ENCODE peak calls at places on chromosome 3, in nine cellular contexts. L is BE2C, D is MG63, T is cardiac fibroblast, B is breast epithelium, S is LNCaP clone FGC, Q is fibroblast of the aortic adventitia, K is mammary epithelial cell, M is astrocyte. W is an unnamed sample.

GRCh38 chr3:159732172-159733111 is 256.2 kb upstream of the IL12A start:
- DNase-seq in M (peak; percentile 87), B (no peak), T (peak; percentile 45), S (no peak), L (no peak), D (peak; percentile 96), K (peak; percentile 82), Q (peak; percentile 63), W (peak; percentile 64)

GRCh38 chr3:108705045-108705444 is 52.2 kb downstream of the RETNLB start:
- DNase-seq in K (no peak), T (no peak), D (no peak), Q (no peak), B (no peak), L (no peak), M (no peak), S (no peak), W (no peak)

GRCh38 chr3:148366743-148367410 is 330.8 kb upstream of the AGTR1 start:
- DNase-seq in Q (peak; percentile 38), T (peak; percentile 15), L (no peak), B (no peak), S (no peak), D (no peak), M (no peak), K (no peak), W (no peak)

GRCh38 chr3:187063286-187064081 is 75.8 kb downstream of the RPL39L start:
- DNase-seq in T (peak; percentile 20), M (peak; percentile 35), K (peak; percentile 79), B (no peak), D (no peak), L (no peak), S (no peak), Q (peak; percentile 9), W (peak; percentile 32)

GRCh38 chr3:65883614-65884013 is 155.1 kb downstream of the MAGI1 start:
- DNase-seq in B (no peak), K (no peak), M (peak; percentile 14), D (no peak), Q (peak; percentile 35), T (peak; percentile 43), L (no peak), S (no peak), W (no peak)

GRCh38 chr3:62084558-62084957 is 288.8 kb downstream of the FEZF2 start:
- DNase-seq in S (no peak), M (peak; percentile 73), T (no peak), Q (no peak), K (peak; percentile 61), B (no peak), L (no peak), D (no peak), W (no peak)

GRCh38 chr3:40780801-40781406 is 256.1 kb downstream of the ZNF621 start:
- DNase-seq in K (peak; percentile 50), Q (peak; percentile 60), L (no peak), S (no peak), T (peak; percentile 76), M (peak; percentile 60), D (peak; percentile 31), B (peak; percentile 67), W (peak; percentile 45)

GRCh38 chr3:181278468-181279238 is 289.1 kb upstream of the DNAJC19 start:
- DNase-seq in B (no peak), K (no peak), S (no peak), Q (peak; percentile 19), L (no peak), T (peak; percentile 1), D (no peak), M (no peak), W (no peak)

GRCh38 chr3:165148901-165149441 is 47.2 kb downstream of the SLITRK3 start:
- DNase-seq in Q (no peak), B (no peak), S (no peak), T (no peak), M (no peak), D (no peak), K (no peak), L (no peak), W (no peak)

GRCh38 chr3:20023663-20024417 is 11.8 kb upstream of the PP2D1 start:
- DNase-seq in K (no peak), S (peak; percentile 28), L (no peak), M (no peak), D (no peak), B (no peak), Q (no peak), T (peak; percentile 19), W (no peak)

GRCh38 chr3:183534249-183534648 is 21.3 kb downstream of the KLHL6 start:
- DNase-seq in M (no peak), B (no peak), K (peak; percentile 40), D (no peak), L (no peak), Q (no peak), S (no peak), T (no peak), W (no peak)

DNA sequence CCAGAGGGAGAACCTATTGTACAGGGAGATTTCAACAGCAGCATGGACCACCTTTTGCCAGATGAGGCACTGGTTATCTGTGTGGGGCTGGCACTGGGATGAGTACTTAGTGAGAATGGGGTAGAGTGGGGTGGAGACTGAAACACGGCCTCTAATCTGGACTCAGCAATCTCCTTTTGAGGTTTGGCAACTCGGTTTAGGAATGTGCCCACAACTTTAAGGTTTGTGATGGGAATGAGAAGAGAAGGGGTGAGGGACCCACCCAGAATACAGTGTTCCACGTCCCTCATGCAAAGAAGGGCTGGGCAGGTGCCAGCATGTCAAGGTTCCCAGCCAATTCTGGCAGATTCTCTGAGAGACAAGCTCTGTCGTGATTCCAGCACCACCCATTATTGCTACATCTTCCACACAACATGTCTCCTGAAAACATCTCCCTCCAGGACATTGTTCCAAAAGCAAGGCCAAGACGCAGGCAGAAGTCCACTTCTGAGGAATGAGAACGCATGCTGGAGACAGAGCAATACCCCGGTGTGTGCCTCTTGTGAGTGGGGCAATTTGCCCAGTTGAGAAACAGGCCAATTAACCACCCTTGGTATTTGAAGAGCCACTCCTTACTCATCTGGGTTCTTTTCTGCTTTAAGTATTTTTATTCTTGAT is 37.5 kb upstream of the CCR4 start:
- DNase-seq in Q (peak; percentile 98), M (peak; percentile 47), S (peak; percentile 0), D (peak; percentile 73), T (peak; percentile 93), K (peak; percentile 84), L (no peak), B (no peak), W (peak; percentile 66)
- H3K4me3 ChIP-seq in Q (no peak overlapping the region), M (no peak overlapping the region), S (no peak overlapping the region), D (no peak overlapping the region), T (no peak overlapping the region), K (peak overlapping the region; percentile 12), L (no peak overlapping the region), B (no peak overlapping the region), W (no peak overlapping the region)

GRCh38 chr3:155738580-155739076 is 6.2 kb downstream of the PLCH1 start:
- DNase-seq in D (no peak), T (no peak), B (no peak), M (no peak), Q (no peak), K (no peak), S (no peak), L (no peak), W (no peak)

GRCh38 chr3:155739154-155739553 is 5.7 kb downstream of the PLCH1 start:
- DNase-seq in S (no peak), M (no peak), L (no peak), Q (no peak), D (no peak), T (no peak), B (no peak), K (no peak), W (no peak)

GRCh38 chr3:155741081-155741480 is 3.8 kb downstream of the PLCH1 start:
- DNase-seq in K (no peak), L (no peak), T (no peak), Q (no peak), D (no peak), M (no peak), B (no peak), S (no peak), W (no peak)

GRCh38 chr3:155741598-155741997 is 3.3 kb downstream of the PLCH1 start:
- DNase-seq in D (no peak), S (no peak), B (no peak), T (no peak), L (no peak), K (no peak), M (no peak), Q (no peak), W (no peak)

GRCh38 chr3:155737844-155738460 is 6.9 kb downstream of the PLCH1 start:
- DNase-seq in Q (no peak), L (no peak), M (no peak), S (peak; percentile 73), K (no peak), T (no peak), D (no peak), B (no peak), W (no peak)
- H3K4me3 ChIP-seq in Q (no peak overlapping the region), L (no peak overlapping the region), M (no peak overlapping the region), S (peak overlapping the region; percentile 19), K (no peak overlapping the region), T (no peak overlapping the region), D (no peak overlapping the region), B (no peak overlapping the region), W (no peak overlapping the region)

GRCh38 chr3:67018789-67019525 is 20.9 kb downstream of the KBTBD8 start:
- DNase-seq in L (no peak), D (no peak), K (peak; percentile 1), M (no peak), B (no peak), Q (no peak), T (peak; percentile 11), S (no peak), W (no peak)
- H3K4me3 ChIP-seq in L (no peak overlapping the region), D (no peak overlapping the region), K (no peak overlapping the region), M (no peak overlapping the region), B (no peak overlapping the region), Q (no peak overlapping the region), T (no peak overlapping the region), S (no peak overlapping the region), W (no peak overlapping the region)

GRCh38 chr3:88142094-88142624 is 7.6 kb upstream of the C3orf38 start:
- DNase-seq in L (no peak), S (no peak), M (peak; percentile 39), T (peak; percentile 8), Q (no peak), B (no peak), K (peak; percentile 58), D (no peak), W (peak; percentile 34)
- H3K4me3 ChIP-seq in L (no peak overlapping the region), S (no peak overlapping the region), M (no peak overlapping the region), T (no peak overlapping the region), Q (no peak overlapping the region), B (no peak overlapping the region), K (no peak overlapping the region), D (no peak overlapping the region), W (no peak overlapping the region)

GRCh38 chr3:127226451-127226850 is 33.5 kb downstream of the PRR23E start:
- DNase-seq in B (no peak), Q (no peak), L (no peak), S (no peak), M (no peak), D (peak; percentile 17), T (no peak), K (peak; percentile 74), W (no peak)
- H3K4me3 ChIP-seq in B (no peak overlapping the region), Q (no peak overlapping the region), L (no peak overlapping the region), S (no peak overlapping the region), M (no peak overlapping the region), D (no peak overlapping the region), T (no peak overlapping the region), K (no peak overlapping the region), W (no peak overlapping the region)